ENCODE peak calls at places on chromosomes 11 and 22, in six cellular contexts. One of them, this sample, is unnamed.

GRCh38 chr22:49892226-49892899 is 25.9 kb downstream of the ALG12 start:
- DNase-seq in colonic mucosa: no peak
- DNase-seq in GM10248: no peak
- DNase-seq in BJ: no peak
- DNase-seq in AG09309: no peak
- DNase-seq in brain microvascular endothelial cell: no peak
- DNase-seq in this sample: no peak

GRCh38 chr11:26350002-26350401 is 18.1 kb downstream of the ANO3 start:
- DNase-seq in colonic mucosa: no peak
- DNase-seq in GM10248: no peak
- DNase-seq in BJ: no peak
- DNase-seq in AG09309: no peak
- DNase-seq in brain microvascular endothelial cell: no peak
- DNase-seq in this sample: no peak

GRCh38 chr11:61193596-61193995 is 9.7 kb upstream of the PGA3 start:
- DNase-seq in colonic mucosa: no peak
- DNase-seq in GM10248: no peak
- DNase-seq in BJ: no peak
- DNase-seq in AG09309: no peak
- DNase-seq in brain microvascular endothelial cell: no peak
- DNase-seq in this sample: no peak

GRCh38 chr11:28699701-28700100 is 591.5 kb downstream of the METTL15 start:
- DNase-seq in colonic mucosa: no peak
- DNase-seq in GM10248: no peak
- DNase-seq in BJ: no peak
- DNase-seq in AG09309: no peak
- DNase-seq in brain microvascular endothelial cell: no peak
- DNase-seq in this sample: no peak

GRCh38 chr11:68683086-68683951 is 1.0 kb upstream of the GAL start:
- DNase-seq in colonic mucosa: no peak
- DNase-seq in GM10248: no peak
- DNase-seq in BJ: no peak
- DNase-seq in AG09309: no peak
- DNase-seq in brain microvascular endothelial cell: no peak
- DNase-seq in this sample: no peak

GRCh38 chr11:127996825-127997224 is 590.5 kb downstream of the ETS1 start:
- DNase-seq in colonic mucosa: no peak
- DNase-seq in GM10248: no peak
- DNase-seq in BJ: no peak
- DNase-seq in AG09309: peak
- DNase-seq in brain microvascular endothelial cell: no peak
- DNase-seq in this sample: no peak

GRCh38 chr11:59247535-59248227 is 35.0 kb upstream of the MPEG1 start:
- DNase-seq in colonic mucosa: no peak
- DNase-seq in GM10248: no peak
- DNase-seq in BJ: no peak
- DNase-seq in AG09309: peak
- DNase-seq in brain microvascular endothelial cell: no peak
- DNase-seq in this sample: no peak

GRCh38 chr11:85961930-85962363 is 106.8 kb downstream of the CCDC83 start:
- DNase-seq in colonic mucosa: no peak
- DNase-seq in GM10248: no peak
- DNase-seq in BJ: no peak
- DNase-seq in AG09309: no peak
- DNase-seq in brain microvascular endothelial cell: peak
- DNase-seq in this sample: no peak

GRCh38 chr22:23283591-23284503 is 103.5 kb downstream of the BCR start:
- DNase-seq in colonic mucosa: no peak
- DNase-seq in GM10248: no peak
- DNase-seq in BJ: no peak
- DNase-seq in AG09309: no peak
- DNase-seq in brain microvascular endothelial cell: no peak
- DNase-seq in this sample: no peak

GRCh38 chr11:11502303-11502828 is 119.4 kb downstream of the GALNT18 start:
- DNase-seq in colonic mucosa: peak
- DNase-seq in GM10248: no peak
- DNase-seq in BJ: no peak
- DNase-seq in AG09309: no peak
- DNase-seq in brain microvascular endothelial cell: no peak
- DNase-seq in this sample: no peak

GRCh38 chr11:118232659-118233058 is 7.8 kb upstream of the JAML start:
- DNase-seq in colonic mucosa: no peak
- DNase-seq in GM10248: no peak
- DNase-seq in BJ: no peak
- DNase-seq in AG09309: no peak
- DNase-seq in brain microvascular endothelial cell: no peak
- DNase-seq in this sample: no peak

GRCh38 chr11:107590460-107591097 is 368 bp upstream of the ELMOD1 start:
- DNase-seq in colonic mucosa: no peak
- DNase-seq in GM10248: no peak
- DNase-seq in BJ: no peak
- DNase-seq in AG09309: no peak
- DNase-seq in brain microvascular endothelial cell: no peak
- DNase-seq in this sample: no peak

GRCh38 chr22:18095101-18095805 is 15.4 kb upstream of the TUBA8 start:
- DNase-seq in colonic mucosa: no peak
- DNase-seq in GM10248: no peak
- DNase-seq in BJ: no peak
- DNase-seq in AG09309: no peak
- DNase-seq in brain microvascular endothelial cell: peak
- DNase-seq in this sample: no peak

GRCh38 chr11:68314886-68315580 is 2.6 kb downstream of the LRP5 start:
- DNase-seq in colonic mucosa: peak
- DNase-seq in GM10248: no peak
- DNase-seq in BJ: no peak
- DNase-seq in AG09309: no peak
- DNase-seq in brain microvascular endothelial cell: peak
- DNase-seq in this sample: no peak

GRCh38 chr11:2260491-2261364 is 9.7 kb downstream of the ASCL2 start:
- DNase-seq in colonic mucosa: peak
- DNase-seq in GM10248: no peak
- DNase-seq in BJ: no peak
- DNase-seq in AG09309: no peak
- DNase-seq in brain microvascular endothelial cell: no peak
- DNase-seq in this sample: no peak

GRCh38 chr11:128424867-128425285 is 162.5 kb downstream of the ETS1 start:
- DNase-seq in colonic mucosa: peak
- DNase-seq in GM10248: no peak
- DNase-seq in BJ: no peak
- DNase-seq in AG09309: no peak
- DNase-seq in brain microvascular endothelial cell: peak
- DNase-seq in this sample: no peak

GRCh38 chr22:50253941-50254340 is 2.9 kb upstream of the HDAC10 start:
- DNase-seq in colonic mucosa: no peak
- DNase-seq in GM10248: no peak
- DNase-seq in BJ: no peak
- DNase-seq in AG09309: no peak
- DNase-seq in brain microvascular endothelial cell: no peak
- DNase-seq in this sample: no peak

GRCh38 chr11:105456950-105457349 is 152.9 kb upstream of the GRIA4 start:
- DNase-seq in colonic mucosa: no peak
- DNase-seq in GM10248: no peak
- DNase-seq in BJ: no peak
- DNase-seq in AG09309: no peak
- DNase-seq in brain microvascular endothelial cell: no peak
- DNase-seq in this sample: no peak
- TF ChIP-seq CTCF in colonic mucosa: no peak
- TF ChIP-seq CTCF in GM10248: no peak
- TF ChIP-seq CTCF in BJ: no peak
- TF ChIP-seq CTCF in AG09309: no peak
- TF ChIP-seq CTCF in brain microvascular endothelial cell: peak
- TF ChIP-seq CTCF in this sample: no peak

GRCh38 chr11:65117206-65118096 is at the start of gene ZNHIT2:
- DNase-seq in colonic mucosa: peak
- DNase-seq in GM10248: peak
- DNase-seq in BJ: peak
- DNase-seq in AG09309: peak
- DNase-seq in brain microvascular endothelial cell: peak
- DNase-seq in this sample: peak

GRCh38 chr11:65119670-65119995 is 2.1 kb upstream of the ZNHIT2 start:
- DNase-seq in colonic mucosa: no peak
- DNase-seq in GM10248: no peak
- DNase-seq in BJ: no peak
- DNase-seq in AG09309: no peak
- DNase-seq in brain microvascular endothelial cell: no peak
- DNase-seq in this sample: no peak

GRCh38 chr11:65120831-65121230 is 1.1 kb downstream of the FAU start:
- DNase-seq in colonic mucosa: no peak
- DNase-seq in GM10248: no peak
- DNase-seq in BJ: no peak
- DNase-seq in AG09309: no peak
- DNase-seq in brain microvascular endothelial cell: no peak
- DNase-seq in this sample: no peak

GRCh38 chr11:65116370-65117205 is 913 bp downstream of the ZNHIT2 start:
- DNase-seq in colonic mucosa: peak
- DNase-seq in GM10248: no peak
- DNase-seq in BJ: no peak
- DNase-seq in AG09309: no peak
- DNase-seq in brain microvascular endothelial cell: no peak
- DNase-seq in this sample: peak

DNA sequence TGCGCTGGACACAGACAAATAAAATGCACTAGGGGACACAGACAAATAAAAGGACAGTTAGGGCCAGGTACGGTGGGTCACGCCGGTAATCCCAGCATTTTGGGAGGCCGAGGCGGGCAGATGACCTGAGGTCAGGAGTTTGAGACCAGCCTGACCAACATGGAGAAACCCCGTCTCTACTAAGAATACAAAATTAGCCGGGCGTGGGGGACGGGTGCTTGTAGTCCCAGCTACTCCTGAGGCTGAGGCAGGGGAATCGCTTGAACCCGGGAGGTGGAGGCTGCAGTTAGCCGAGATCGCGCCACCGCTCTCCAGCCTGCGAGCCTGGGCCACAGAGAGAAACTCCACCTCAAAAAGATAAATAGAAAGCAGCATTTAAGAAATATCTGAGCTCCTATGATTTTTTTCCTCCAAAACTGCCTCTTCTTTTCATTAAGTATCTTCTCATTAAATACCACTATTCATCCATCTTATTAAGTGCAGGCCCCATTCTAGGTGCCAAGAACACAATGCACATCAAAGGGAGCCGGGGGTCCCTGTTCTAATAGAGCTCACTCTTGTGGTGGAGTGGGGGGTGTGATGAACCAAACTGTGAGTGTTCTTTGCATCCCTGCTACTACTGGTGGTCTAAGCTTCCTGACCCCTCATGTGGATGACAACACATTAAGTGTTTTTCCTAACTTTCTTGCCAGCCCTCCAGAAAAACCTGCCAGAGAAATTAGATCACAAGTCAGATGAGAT is 766 bp upstream of the ZNHIT2 start:
- DNase-seq in colonic mucosa: no peak
- DNase-seq in GM10248: no peak
- DNase-seq in BJ: no peak
- DNase-seq in AG09309: no peak
- DNase-seq in brain microvascular endothelial cell: no peak
- DNase-seq in this sample: no peak
- TF ChIP-seq CTCF in colonic mucosa: peak
- TF ChIP-seq CTCF in GM10248: no peak
- TF ChIP-seq CTCF in BJ: no peak
- TF ChIP-seq CTCF in AG09309: no peak
- TF ChIP-seq CTCF in brain microvascular endothelial cell: no peak
- TF ChIP-seq CTCF in this sample: no peak

GRCh38 chr22:44964722-44965078 is 45.1 kb downstream of the PHF21B start:
- DNase-seq in colonic mucosa: no peak
- DNase-seq in GM10248: no peak
- DNase-seq in BJ: no peak
- DNase-seq in AG09309: no peak
- DNase-seq in brain microvascular endothelial cell: no peak
- DNase-seq in this sample: no peak
- TF ChIP-seq CTCF in colonic mucosa: no peak
- TF ChIP-seq CTCF in GM10248: no peak
- TF ChIP-seq CTCF in BJ: no peak
- TF ChIP-seq CTCF in AG09309: no peak
- TF ChIP-seq CTCF in brain microvascular endothelial cell: no peak
- TF ChIP-seq CTCF in this sample: no peak

DNA sequence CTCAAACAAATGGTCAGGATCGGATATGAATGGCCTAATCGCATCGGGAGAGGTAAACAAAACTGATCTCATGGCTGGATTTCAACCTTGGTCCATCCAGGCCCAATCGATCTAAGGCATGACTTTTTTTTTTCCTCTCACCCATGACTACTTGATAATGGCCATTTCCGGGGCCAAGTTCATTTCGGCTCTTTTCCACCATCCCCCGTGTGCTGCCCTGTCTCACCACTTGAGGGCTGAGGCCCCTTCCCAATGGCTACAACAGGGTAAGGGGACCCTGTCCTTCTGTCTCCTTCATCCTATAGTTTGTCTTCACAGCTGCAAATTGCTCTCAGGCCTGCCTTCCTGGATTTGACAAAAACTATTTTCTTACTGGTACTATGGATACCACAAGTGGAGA is 26.7 kb downstream of the GRAP2 start:
- DNase-seq in colonic mucosa: no peak
- DNase-seq in GM10248: no peak
- DNase-seq in BJ: no peak
- DNase-seq in AG09309: no peak
- DNase-seq in brain microvascular endothelial cell: no peak
- DNase-seq in this sample: no peak
- TF ChIP-seq CTCF in colonic mucosa: no peak
- TF ChIP-seq CTCF in GM10248: no peak
- TF ChIP-seq CTCF in BJ: no peak
- TF ChIP-seq CTCF in AG09309: no peak
- TF ChIP-seq CTCF in brain microvascular endothelial cell: peak
- TF ChIP-seq CTCF in this sample: no peak

GRCh38 chr11:131581006-131581405 is 210.6 kb downstream of the NTM start:
- DNase-seq in colonic mucosa: no peak
- DNase-seq in GM10248: no peak
- DNase-seq in BJ: no peak
- DNase-seq in AG09309: peak
- DNase-seq in brain microvascular endothelial cell: no peak
- DNase-seq in this sample: no peak

GRCh38 chr11:131582021-131582531 is 211.7 kb downstream of the NTM start:
- DNase-seq in colonic mucosa: no peak
- DNase-seq in GM10248: no peak
- DNase-seq in BJ: no peak
- DNase-seq in AG09309: no peak
- DNase-seq in brain microvascular endothelial cell: no peak
- DNase-seq in this sample: no peak

GRCh38 chr11:131588057-131588456 is 217.6 kb downstream of the NTM start:
- DNase-seq in colonic mucosa: no peak
- DNase-seq in GM10248: no peak
- DNase-seq in BJ: no peak
- DNase-seq in AG09309: no peak
- DNase-seq in brain microvascular endothelial cell: no peak
- DNase-seq in this sample: no peak

GRCh38 chr11:131583823-131584222 is 213.4 kb downstream of the NTM start:
- DNase-seq in colonic mucosa: no peak
- DNase-seq in GM10248: no peak
- DNase-seq in BJ: no peak
- DNase-seq in AG09309: no peak
- DNase-seq in brain microvascular endothelial cell: no peak
- DNase-seq in this sample: no peak

GRCh38 chr11:131584694-131585592 is 214.5 kb downstream of the NTM start:
- DNase-seq in colonic mucosa: no peak
- DNase-seq in GM10248: peak
- DNase-seq in BJ: no peak
- DNase-seq in AG09309: no peak
- DNase-seq in brain microvascular endothelial cell: no peak
- DNase-seq in this sample: peak
- TF ChIP-seq CTCF in colonic mucosa: no peak
- TF ChIP-seq CTCF in GM10248: peak
- TF ChIP-seq CTCF in BJ: peak
- TF ChIP-seq CTCF in AG09309: no peak
- TF ChIP-seq CTCF in brain microvascular endothelial cell: peak
- TF ChIP-seq CTCF in this sample: peak